ENCODE peak calls at places on chromosomes 6 and 20, in six cellular contexts. One of them, this sample, is unnamed.

GRCh38 chr6:97032950-97033349 is 108.4 kb downstream of the KLHL32 start:
- ATAC-seq in gastrocnemius medialis: no peak
- ATAC-seq in gastroesophageal sphincter: no peak
- ATAC-seq in Panc1: no peak
- ATAC-seq in esophagus mucosa: no peak
- ATAC-seq in effector memory CD8-positive, alpha-beta T cell: no peak
- ATAC-seq in this sample: no peak

GRCh38 chr6:153947817-153948447 is 91.1 kb upstream of the OPRM1 start:
- ATAC-seq in gastrocnemius medialis: no peak
- ATAC-seq in gastroesophageal sphincter: no peak
- ATAC-seq in Panc1: peak
- ATAC-seq in esophagus mucosa: no peak
- ATAC-seq in effector memory CD8-positive, alpha-beta T cell: no peak
- ATAC-seq in this sample: no peak

GRCh38 chr6:17291778-17292177 is 10.6 kb downstream of the RBM24 start:
- ATAC-seq in gastrocnemius medialis: peak
- ATAC-seq in gastroesophageal sphincter: no peak
- ATAC-seq in Panc1: no peak
- ATAC-seq in esophagus mucosa: no peak
- ATAC-seq in effector memory CD8-positive, alpha-beta T cell: no peak
- ATAC-seq in this sample: no peak

GRCh38 chr6:3578981-3579380 is 122.1 kb upstream of the SLC22A23 start:
- ATAC-seq in gastrocnemius medialis: no peak
- ATAC-seq in gastroesophageal sphincter: no peak
- ATAC-seq in Panc1: no peak
- ATAC-seq in esophagus mucosa: no peak
- ATAC-seq in effector memory CD8-positive, alpha-beta T cell: no peak
- ATAC-seq in this sample: no peak

GRCh38 chr6:135182120-135182992 is 1.2 kb downstream of the MYB start:
- ATAC-seq in gastrocnemius medialis: no peak
- ATAC-seq in gastroesophageal sphincter: no peak
- ATAC-seq in Panc1: peak
- ATAC-seq in esophagus mucosa: no peak
- ATAC-seq in effector memory CD8-positive, alpha-beta T cell: peak
- ATAC-seq in this sample: peak

GRCh38 chr6:32058511-32058963 is 20.3 kb downstream of the CYP21A2 start:
- ATAC-seq in gastrocnemius medialis: no peak
- ATAC-seq in gastroesophageal sphincter: peak
- ATAC-seq in Panc1: no peak
- ATAC-seq in esophagus mucosa: no peak
- ATAC-seq in effector memory CD8-positive, alpha-beta T cell: no peak
- ATAC-seq in this sample: no peak

GRCh38 chr20:7180261-7181045 is 413.0 kb downstream of the BMP2 start:
- ATAC-seq in gastrocnemius medialis: no peak
- ATAC-seq in gastroesophageal sphincter: no peak
- ATAC-seq in Panc1: no peak
- ATAC-seq in esophagus mucosa: peak
- ATAC-seq in effector memory CD8-positive, alpha-beta T cell: no peak
- ATAC-seq in this sample: no peak

GRCh38 chr20:36830791-36831691 is 44.9 kb upstream of the TLDC2 start:
- ATAC-seq in gastrocnemius medialis: peak
- ATAC-seq in gastroesophageal sphincter: peak
- ATAC-seq in Panc1: no peak
- ATAC-seq in esophagus mucosa: peak
- ATAC-seq in effector memory CD8-positive, alpha-beta T cell: no peak
- ATAC-seq in this sample: no peak

GRCh38 chr6:35052694-35053565 is 88.2 kb downstream of the TCP11 start:
- ATAC-seq in gastrocnemius medialis: peak
- ATAC-seq in gastroesophageal sphincter: peak
- ATAC-seq in Panc1: no peak
- ATAC-seq in esophagus mucosa: peak
- ATAC-seq in effector memory CD8-positive, alpha-beta T cell: no peak
- ATAC-seq in this sample: no peak

This sample was measured in activated T-helper 17 cell treated with anti-CD3 and anti-CD28 coated beads, Interleukin-2, amount 50 U/mL, for 72 hours.